ENCODE peak calls at places on chromosomes 16 and 17, in six cellular contexts. H, Q, P, K, W and C are unnamed samples.

GRCh38 chr16:49593423-49594040 is 219.9 kb downstream of the C16orf78 start:
- DNase-seq in P (no peak), Q (no peak), W (no peak), H (no peak), K (no peak), C (no peak)

GRCh38 chr17:29115906-29116651 is 64.1 kb downstream of the MYO18A start:
- DNase-seq in K (peak), Q (no peak), P (peak), H (no peak), W (peak), C (no peak)

GRCh38 chr17:51000835-51001638 is 119.6 kb downstream of the SPAG9 start:
- DNase-seq in P (no peak), H (no peak), Q (peak), K (no peak), W (peak), C (no peak)

GRCh38 chr17:17774009-17774881 is 62.5 kb downstream of the SREBF1 start:
- DNase-seq in K (no peak), W (peak), P (no peak), H (no peak), Q (no peak), C (no peak)

GRCh38 chr16:51982715-51983680 is 563.9 kb downstream of the TOX3 start:
- DNase-seq in K (peak), P (no peak), W (peak), Q (peak), H (no peak), C (peak)

GRCh38 chr17:44082206-44082605 is 11.7 kb downstream of the G6PC3 start:
- DNase-seq in Q (no peak), W (no peak), K (no peak), P (no peak), H (no peak), C (no peak)

GRCh38 chr16:52597772-52598483 is 51.0 kb upstream of the TOX3 start:
- DNase-seq in W (no peak), H (no peak), K (no peak), P (no peak), Q (no peak), C (no peak)

GRCh38 chr16:89410794-89411309 is 79.5 kb downstream of the ANKRD11 start:
- DNase-seq in P (no peak), K (no peak), W (peak), Q (peak), H (no peak), C (no peak)

GRCh38 chr17:81851423-81851822 is 8.9 kb downstream of the P4HB start:
- DNase-seq in W (no peak), P (no peak), Q (no peak), H (no peak), K (no peak), C (no peak)

GRCh38 chr16:51151951-51152663 is 1.0 kb upstream of the SALL1 start:
- DNase-seq in W (peak), K (peak), P (no peak), Q (peak), H (no peak), C (peak)

GRCh38 chr17:17682737-17683675 is 1.7 kb downstream of the RAI1 start:
- DNase-seq in P (peak), K (peak), Q (peak), W (peak), H (peak), C (peak)

GRCh38 chr17:48484850-48485249 is 46.0 kb downstream of the HOXB1 start:
- DNase-seq in H (no peak), Q (no peak), W (peak), P (no peak), K (no peak), C (no peak)

GRCh38 chr17:39928868-39929651 is 1.5 kb downstream of the LRRC3C start:
- DNase-seq in K (no peak), P (no peak), W (peak), Q (peak), H (no peak), C (no peak)

GRCh38 chr17:72501404-72502110 is 380.7 kb downstream of the SOX9 start:
- DNase-seq in W (no peak), Q (no peak), K (no peak), P (no peak), H (no peak), C (no peak)

GRCh38 chr17:64504769-64505319 is 1.2 kb downstream of the DDX5 start:
- DNase-seq in K (no peak), Q (no peak), W (no peak), P (no peak), H (no peak), C (no peak)

GRCh38 chr16:86501989-86502855 is 8.1 kb upstream of the FOXF1 start:
- DNase-seq in H (no peak), W (no peak), Q (no peak), K (no peak), P (no peak), C (no peak)

GRCh38 chr17:82799591-82799990 is 40.2 kb downstream of the ZNF750 start:
- DNase-seq in P (no peak), Q (no peak), W (no peak), H (no peak), K (no peak), C (no peak)

GRCh38 chr16:17336501-17336900 is 134.3 kb downstream of the XYLT1 start:
- DNase-seq in H (no peak), W (no peak), Q (no peak), K (no peak), P (no peak), C (no peak)

GRCh38 chr16:50335198-50335958 is 33.4 kb downstream of the BRD7 start:
- DNase-seq in H (no peak), P (no peak), Q (no peak), K (no peak), W (no peak), C (no peak)

GRCh38 chr17:57379237-57380054 is 123.1 kb downstream of the MSI2 start:
- DNase-seq in W (no peak), H (no peak), K (no peak), Q (no peak), P (no peak), C (no peak)

GRCh38 chr17:64773836-64774761 is 112.0 kb upstream of the SMURF2 start:
- DNase-seq in W (peak), H (peak), Q (peak), P (no peak), K (peak), C (peak)

GRCh38 chr16:534856-535445 is 7.4 kb downstream of the CAPN15 start:
- DNase-seq in H (no peak), Q (no peak), K (no peak), W (no peak), P (no peak), C (no peak)
- TF ChIP-seq CTCF in H (no peak), Q (no peak), K (no peak), W (no peak), P (no peak), C (no peak)

GRCh38 chr17:7614422-7615264 is at the start of gene FXR2:
- DNase-seq in H (peak), Q (peak), W (peak), K (peak), P (peak), C (peak)

GRCh38 chr17:7612294-7612640 is 2.4 kb downstream of the FXR2 start:
- DNase-seq in P (no peak), H (no peak), Q (no peak), W (no peak), K (no peak), C (no peak)

GRCh38 chr17:7613769-7614421 is 802 bp downstream of the FXR2 start:
- DNase-seq in H (no peak), K (no peak), P (no peak), W (peak), Q (no peak), C (no peak)

GRCh38 chr17:7611635-7612293 is 2.9 kb downstream of the FXR2 start:
- DNase-seq in P (no peak), H (no peak), K (no peak), W (no peak), Q (no peak), C (no peak)

DNA sequence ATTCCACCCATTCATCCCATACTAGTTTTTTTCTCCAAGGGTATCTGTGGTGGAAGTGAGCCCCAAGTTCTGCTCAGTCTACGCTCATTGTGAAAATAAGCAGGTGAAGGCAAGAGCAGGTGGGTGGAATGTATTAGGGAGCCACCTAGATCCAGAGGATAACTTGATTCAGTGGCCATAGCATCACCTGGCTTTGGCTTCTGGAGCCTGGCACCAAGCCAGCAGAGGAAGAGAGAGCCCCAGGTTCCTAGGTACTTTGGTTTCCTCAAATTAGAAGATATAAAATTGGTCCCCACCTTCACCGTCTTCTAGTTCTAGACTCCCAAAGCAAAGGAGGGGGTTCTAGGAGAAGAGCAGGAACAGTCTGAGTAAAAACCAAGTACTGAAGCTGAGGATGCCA is 4.1 kb downstream of the FXR2 start:
- DNase-seq in Q (no peak), H (no peak), P (no peak), K (no peak), W (no peak), C (no peak)
- TF ChIP-seq CTCF in Q (no peak), H (no peak), P (no peak), K (no peak), W (no peak), C (no peak)

DNA sequence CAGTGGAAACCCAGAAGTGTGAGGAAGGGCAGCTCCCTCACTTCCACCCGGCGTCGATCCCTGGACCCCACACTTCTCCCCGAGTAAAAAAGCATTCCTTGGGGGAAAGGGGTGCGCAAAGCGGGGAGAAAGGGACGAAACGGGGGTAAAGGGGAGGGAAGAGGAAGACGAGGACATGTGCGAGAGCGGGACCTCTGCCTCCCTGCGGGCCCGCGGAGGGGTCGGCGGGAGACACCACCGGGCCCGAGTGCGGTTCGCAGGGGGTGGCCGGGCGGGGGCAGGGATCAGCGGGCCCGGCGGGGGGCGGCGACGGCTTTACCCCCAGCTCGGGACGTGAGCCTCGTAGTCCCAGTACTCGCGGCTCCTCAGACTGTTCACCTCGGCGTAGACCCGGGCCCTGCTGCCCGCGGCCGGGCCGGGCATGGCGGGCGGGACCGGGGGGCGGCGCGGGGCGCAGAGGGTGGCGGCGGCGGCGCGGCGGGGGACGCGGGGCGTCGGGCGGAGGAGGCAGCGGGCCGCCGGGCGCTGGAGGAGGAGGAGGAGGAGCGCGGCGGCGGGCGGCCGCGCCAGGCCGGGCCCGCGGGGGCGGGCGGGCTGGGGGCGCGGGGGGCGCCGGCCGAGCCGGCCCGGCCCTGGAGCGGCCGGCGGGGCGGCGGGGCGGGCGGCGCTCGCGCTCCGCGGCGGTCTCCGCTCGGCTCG is 443 bp downstream of the CSNK2A2 start:
- DNase-seq in P (no peak), W (no peak), Q (no peak), K (peak), H (no peak), C (no peak)
- TF ChIP-seq CTCF in P (no peak), W (no peak), Q (no peak), K (no peak), H (no peak), C (no peak)

DNA sequence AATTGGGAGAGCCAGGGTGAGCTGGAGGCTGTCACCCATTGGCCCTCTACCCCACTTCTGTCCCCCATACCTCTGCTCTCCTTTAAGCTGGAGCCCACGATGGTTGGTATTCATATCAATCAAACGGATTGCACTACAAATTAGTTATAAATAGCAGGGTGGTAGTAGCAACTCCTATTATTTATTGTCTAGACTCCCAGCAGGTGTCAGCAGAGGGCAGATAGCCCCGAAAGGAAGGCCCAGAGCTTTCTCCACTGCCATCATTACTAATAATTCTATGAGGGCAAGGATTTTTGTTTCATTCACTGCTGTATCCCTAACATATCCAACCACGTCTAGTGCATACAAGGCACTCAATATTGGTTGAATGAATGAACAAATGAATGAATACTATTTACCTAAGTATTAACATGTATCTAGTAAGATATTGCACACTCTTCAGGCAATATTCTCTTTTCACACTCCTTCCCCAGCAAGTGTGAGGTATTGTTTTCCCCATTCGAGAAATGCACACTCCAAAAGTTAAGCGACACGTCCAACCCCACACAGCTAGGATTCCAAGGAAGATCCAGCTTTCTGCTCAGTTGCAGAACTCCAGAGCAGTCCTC is 6.3 kb downstream of the C17orf50 start:
- DNase-seq in Q (no peak), K (no peak), W (peak), H (no peak), P (peak), C (no peak)
- TF ChIP-seq CTCF in Q (peak), K (peak), W (peak), H (peak), P (peak), C (peak)

DNA sequence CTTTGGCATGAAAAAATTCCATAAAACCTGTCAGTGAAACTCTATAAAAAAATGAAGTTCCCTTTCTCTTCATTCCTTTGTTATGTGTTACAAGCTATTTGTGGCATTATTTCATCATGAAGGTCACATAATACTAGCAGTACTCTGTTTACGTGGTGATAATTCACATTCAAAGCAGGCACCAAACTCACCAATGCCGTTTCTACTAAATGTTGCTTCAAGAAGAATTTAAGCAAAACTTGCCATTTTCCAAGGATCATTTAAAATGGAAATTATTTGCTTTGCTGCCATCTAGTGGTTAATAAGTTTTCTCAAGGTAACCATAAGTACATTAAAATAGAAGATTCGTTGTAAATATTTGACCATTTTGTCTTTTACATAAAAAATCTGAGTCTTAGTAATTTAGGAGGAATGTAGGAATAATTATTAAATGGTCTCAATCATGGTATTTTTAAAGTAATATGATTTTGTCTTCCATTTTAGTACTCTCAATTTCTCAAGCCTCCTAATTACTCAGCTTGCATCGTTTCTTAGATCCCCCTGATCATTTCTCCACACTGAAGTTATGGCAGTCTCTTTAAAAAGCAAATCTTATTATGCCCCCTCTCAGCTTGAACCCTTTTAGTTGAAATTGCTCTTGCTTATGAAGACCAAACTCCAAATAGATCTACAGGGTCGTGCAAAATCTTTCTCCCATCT is 80.8 kb downstream of the OMG start:
- DNase-seq in W (peak), H (no peak), K (no peak), P (no peak), Q (peak), C (no peak)
- TF ChIP-seq CTCF in W (peak), H (peak), K (peak), P (peak), Q (peak), C (peak)

DNA sequence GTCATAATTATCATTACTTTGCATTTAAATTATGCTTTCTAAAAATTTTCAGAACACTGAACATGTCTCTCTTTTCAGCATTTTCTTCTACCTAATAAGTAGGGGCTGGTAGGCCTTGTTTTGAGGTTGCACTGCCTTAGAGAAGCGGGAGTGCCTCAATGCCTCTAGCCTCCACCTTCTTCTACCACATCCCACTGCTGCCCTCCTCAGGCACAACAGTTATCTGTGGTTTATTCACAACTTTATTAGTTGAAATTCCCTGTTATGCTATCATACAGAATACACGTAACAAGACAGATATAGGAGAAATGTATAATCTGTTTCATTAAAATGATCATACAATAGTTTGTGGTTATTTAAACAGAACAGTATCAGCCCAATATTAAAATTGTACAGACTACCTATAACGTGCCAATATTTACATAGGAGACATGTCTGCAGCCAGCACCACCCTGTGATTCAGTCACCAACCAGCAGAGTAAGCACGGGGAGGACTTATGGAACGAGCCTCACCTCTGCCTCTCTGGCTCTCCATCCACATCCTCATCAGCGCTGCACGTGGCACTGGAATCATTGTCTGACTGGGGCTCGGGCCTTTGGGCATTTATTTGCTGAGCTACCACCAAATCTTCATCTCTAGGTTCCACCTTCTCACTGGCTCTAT is 101.2 kb downstream of the TTC19 start:
- DNase-seq in W (no peak), H (no peak), K (no peak), P (no peak), Q (no peak), C (no peak)
- TF ChIP-seq CTCF in W (peak), H (no peak), K (no peak), P (no peak), Q (peak), C (no peak)